ENCODE peak calls at places on chromosomes 13 and 19, in six cellular contexts. H is stomach; O is A549; P is CD8-positive, alpha-beta T cell; I is psoas muscle; D is cardiac muscle cell. M is an unnamed sample.

GRCh38 chr19:48496959-48497727 is 14.5 kb downstream of the LMTK3 start:
- DNase-seq in H (no peak), O (no peak), P (no peak), I (no peak), D (no peak), M (no peak)

GRCh38 chr13:107364658-107365057 is 796.7 kb upstream of the ARGLU1 start:
- DNase-seq in H (no peak), O (no peak), P (no peak), I (no peak), D (no peak), M (no peak)

GRCh38 chr13:32200741-32201140 is 114.4 kb downstream of the ZAR1L start:
- DNase-seq in H (no peak), O (no peak), P (no peak), I (no peak), D (no peak), M (no peak)

GRCh38 chr19:8208119-8208709 is 956 bp upstream of the CERS4 start:
- DNase-seq in H (peak; percentile 60), O (no peak), P (no peak), I (no peak), D (no peak), M (no peak)

GRCh38 chr13:30234763-30235162 is 72.6 kb downstream of the KATNAL1 start:
- DNase-seq in H (no peak), O (no peak), P (no peak), I (no peak), D (no peak), M (no peak)

GRCh38 chr13:52851153-52851962 is 2.9 kb upstream of the PCDH8 start:
- DNase-seq in H (peak; percentile 32), O (no peak), P (no peak), I (no peak), D (peak; percentile 73), M (peak; percentile 34)

GRCh38 chr13:43663474-43664090 is 123.2 kb downstream of the ENOX1 start:
- DNase-seq in H (no peak), O (no peak), P (no peak), I (no peak), D (no peak), M (no peak)

GRCh38 chr19:10736916-10737551 is 19.2 kb downstream of the DNM2 start:
- DNase-seq in H (no peak), O (no peak), P (no peak), I (no peak), D (no peak), M (no peak)

GRCh38 chr19:43719918-43720317 is 4.0 kb downstream of the IRGC start:
- DNase-seq in H (no peak), O (no peak), P (no peak), I (no peak), D (no peak), M (no peak)

GRCh38 chr13:76879211-76879875 is 6.9 kb downstream of the KCTD12 start:
- DNase-seq in H (peak; percentile 38), O (no peak), P (peak; percentile 69), I (peak; percentile 77), D (no peak), M (no peak)

GRCh38 chr13:20053016-20053415 is 94.5 kb downstream of the ZMYM2 start:
- DNase-seq in H (no peak), O (no peak), P (no peak), I (no peak), D (peak; percentile 60), M (no peak)

GRCh38 chr13:108609353-108609752 is 20.1 kb upstream of the MYO16 start:
- DNase-seq in H (no peak), O (peak; percentile 6), P (no peak), I (no peak), D (peak; percentile 21), M (no peak)

GRCh38 chr19:48630289-48631036 is 6.7 kb downstream of the DBP start:
- DNase-seq in H (peak; percentile 95), O (no peak), P (no peak), I (peak; percentile 84), D (peak; percentile 53), M (no peak)

GRCh38 chr19:48645652-48646191 is at the start of gene CA11:
- DNase-seq in H (no peak), O (no peak), P (no peak), I (no peak), D (no peak), M (no peak)

GRCh38 chr13:40776681-40777165 is 5.7 kb upstream of the MRPS31 start:
- DNase-seq in H (no peak), O (no peak), P (peak; percentile 74), I (no peak), D (no peak), M (no peak)

GRCh38 chr13:47299316-47299715 is 402.5 kb upstream of the HTR2A start:
- DNase-seq in H (no peak), O (no peak), P (no peak), I (no peak), D (no peak), M (no peak)

GRCh38 chr19:49256691-49257090 is 68.3 kb downstream of the SLC6A16 start:
- DNase-seq in H (no peak), O (no peak), P (no peak), I (no peak), D (no peak), M (no peak)

GRCh38 chr19:55654833-55655647 is at the start of gene U2AF2:
- DNase-seq in H (peak; percentile 97), O (peak; percentile 85), P (peak; percentile 97), I (peak; percentile 99), D (peak; percentile 95), M (peak; percentile 99)

GRCh38 chr19:55484571-55485438 is at the start of gene NAT14:
- DNase-seq in H (peak; percentile 45), O (peak; percentile 94), P (peak; percentile 63), I (peak; percentile 78), D (peak; percentile 84), M (peak; percentile 76)

GRCh38 chr19:10006335-10006708 is 4.0 kb downstream of the COL5A3 start:
- DNase-seq in H (no peak), O (no peak), P (no peak), I (peak; percentile 87), D (no peak), M (no peak)

GRCh38 chr13:111476197-111476596 is 155.8 kb downstream of the TEX29 start:
- DNase-seq in H (no peak), O (no peak), P (no peak), I (no peak), D (no peak), M (no peak)

GRCh38 chr13:79549355-79550106 is 68.6 kb downstream of the NDFIP2 start:
- DNase-seq in H (no peak), O (no peak), P (no peak), I (no peak), D (no peak), M (no peak)

GRCh38 chr13:110116072-110116487 is 190.9 kb downstream of the COL4A1 start:
- DNase-seq in H (peak; percentile 75), O (peak; percentile 52), P (peak; percentile 30), I (peak; percentile 80), D (peak; percentile 73), M (peak; percentile 66)

GRCh38 chr13:97258801-97259200 is 36.7 kb downstream of the MBNL2 start:
- DNase-seq in H (no peak), O (no peak), P (no peak), I (no peak), D (no peak), M (no peak)

GRCh38 chr19:29376855-29377354 is 148.9 kb upstream of the VSTM2B start:
- DNase-seq in H (peak; percentile 21), O (no peak), P (peak; percentile 2), I (no peak), D (no peak), M (no peak)

DNA sequence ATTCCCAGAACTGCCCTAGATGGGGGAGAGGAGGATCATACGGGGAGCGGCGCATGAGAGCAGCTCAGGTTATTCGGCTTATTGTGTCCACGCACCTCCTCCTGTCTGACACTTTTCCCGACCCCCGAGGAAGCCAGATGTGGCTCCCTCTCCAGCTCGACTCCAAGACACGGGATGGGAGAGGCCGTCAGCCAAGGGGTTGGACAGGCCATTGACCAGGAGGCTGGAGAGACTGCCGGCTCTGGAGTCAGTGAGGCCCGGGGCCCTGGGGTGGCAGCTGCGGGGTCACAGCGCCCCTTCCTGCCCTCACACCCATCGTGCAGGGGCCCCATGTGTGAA is 2.9 kb downstream of the DMKN start:
- DNase-seq in H (no peak), O (no peak), P (no peak), I (no peak), D (no peak), M (no peak)
- H3K4me3 ChIP-seq in H (peak overlapping the region; percentile 46), O (peak overlapping the region; percentile 48), P (peak overlapping the region; percentile 59), I (no peak overlapping the region), D (no peak overlapping the region), M (peak overlapping the region; percentile 64)

GRCh38 chr19:18733196-18733647 is 49.7 kb downstream of the CRTC1 start:
- DNase-seq in H (peak; percentile 57), O (no peak), P (no peak), I (peak; percentile 79), D (no peak), M (no peak)

GRCh38 chr19:18726846-18727245 is 43.4 kb downstream of the CRTC1 start:
- DNase-seq in H (no peak), O (no peak), P (no peak), I (no peak), D (no peak), M (no peak)

GRCh38 chr19:18731562-18732008 is 48.1 kb downstream of the CRTC1 start:
- DNase-seq in H (peak; percentile 42), O (no peak), P (no peak), I (no peak), D (no peak), M (no peak)

GRCh38 chr19:18729933-18730530 is 46.6 kb downstream of the CRTC1 start:
- DNase-seq in H (no peak), O (no peak), P (no peak), I (no peak), D (no peak), M (no peak)

GRCh38 chr19:18730885-18731513 is 47.5 kb downstream of the CRTC1 start:
- DNase-seq in H (no peak), O (no peak), P (no peak), I (no peak), D (no peak), M (no peak)
- TF ChIP-seq CTCF in H (no peak), O (no peak), P (no peak), I (no peak), D (no peak), M (no peak)

GRCh38 chr19:2803486-2804155 is 16.0 kb upstream of the ZNF554 start:
- DNase-seq in H (no peak), O (no peak), P (no peak), I (no peak), D (no peak), M (no peak)
- H3K4me1 ChIP-seq in H (no peaks in the 10 kb centered on the region), O (no peaks in the 10 kb centered on the region), P (no peaks in the 10 kb centered on the region), I (no peaks in the 10 kb centered on the region), D (peaks cover 4% of the 10 kb centered on the region), M (no peaks in the 10 kb centered on the region)

GRCh38 chr13:50055454-50055853 is 40.2 kb downstream of the KCNRG start:
- DNase-seq in H (no peak), O (no peak), P (no peak), I (no peak), D (no peak), M (no peak)
- H3K4me3 ChIP-seq in H (no peak overlapping the region), O (no peak overlapping the region), P (no peak overlapping the region), I (no peak overlapping the region), D (no peak overlapping the region), M (no peak overlapping the region)